ENCODE peak calls at places on chromosome 3, in five cellular contexts. A is stimulated activated CD8-positive, alpha-beta memory T cell treated with anti-CD3 and anti-CD28 coated beads, Interleukin-7, amount 100 ng/mL, for 24 hours; I is GM12865; N is NCI-H1092 treated with DMSO at 0.1 percent for 48 hours; E is HEK293T. R is an unnamed sample.

GRCh38 chr3:106206613-106207012 is 337.8 kb upstream of the CBLB start:
- DNase-seq in A (no peak), I (no peak), N (no peak), E (no peak), R (no peak)

GRCh38 chr3:8713901-8714759 is 19.5 kb upstream of the CAV3 start:
- DNase-seq in A (no peak), I (peak), N (no peak), E (peak), R (peak)

GRCh38 chr3:98513136-98513535 is 9.6 kb downstream of the CLDND1 start:
- DNase-seq in A (no peak), I (no peak), N (no peak), E (no peak), R (no peak)

GRCh38 chr3:55330355-55330754 is 156.8 kb downstream of the WNT5A start:
- DNase-seq in A (no peak), I (no peak), N (no peak), E (no peak), R (no peak)

GRCh38 chr3:160169139-160169830 is 55.9 kb upstream of the C3orf80 start:
- DNase-seq in A (no peak), I (no peak), N (no peak), E (no peak), R (no peak)

GRCh38 chr3:154795582-154795981 is 284.5 kb upstream of the MME start:
- DNase-seq in A (no peak), I (no peak), N (no peak), E (no peak), R (no peak)

GRCh38 chr3:132838477-132838876 is 116.3 kb upstream of the NPHP3 start:
- DNase-seq in A (no peak), I (no peak), N (no peak), E (no peak), R (no peak)

GRCh38 chr3:108006901-108007331 is 83.9 kb downstream of the CD47 start:
- DNase-seq in A (no peak), I (no peak), N (no peak), E (no peak), R (no peak)

GRCh38 chr3:163622384-163622783 is 1455.9 kb downstream of the SI start:
- DNase-seq in A (no peak), I (no peak), N (peak), E (peak), R (no peak)

GRCh38 chr3:33063651-33064051 is 33.3 kb downstream of the GLB1 start:
- DNase-seq in A (no peak), I (peak), N (no peak), E (no peak), R (no peak)

GRCh38 chr3:26118165-26118564 is 328.3 kb downstream of the OXSM start:
- DNase-seq in A (no peak), I (peak), N (no peak), E (peak), R (peak)

GRCh38 chr3:45608885-45609284 is 14.3 kb downstream of the LIMD1 start:
- DNase-seq in A (no peak), I (no peak), N (no peak), E (no peak), R (no peak)

GRCh38 chr3:149832086-149832485 is 19.1 kb downstream of the RNF13 start:
- DNase-seq in A (no peak), I (no peak), N (no peak), E (no peak), R (no peak)

GRCh38 chr3:180277036-180277435 is 240.3 kb upstream of the PEX5L start:
- DNase-seq in A (no peak), I (no peak), N (no peak), E (no peak), R (no peak)

GRCh38 chr3:20904674-20905073 is 718.7 kb upstream of the SGO1 start:
- DNase-seq in A (no peak), I (no peak), N (no peak), E (no peak), R (no peak)